ENCODE peak calls at places on chromosomes 7 and 10, in nine cellular contexts. One of them, this sample, is unnamed.

GRCh38 chr7:66315192-66315591 is 110.1 kb downstream of the TPST1 start:
- DNase-seq in activated T-cell treated with anti-CD3 and anti-CD28 coated beads, Interleukin-2, amount 50 U/mL, for 1 hour: no peak
- DNase-seq in M059J: no peak
- DNase-seq in Right ventricle myocardium inferior: no peak
- DNase-seq in endothelial cell: no peak
- DNase-seq in stimulated activated CD8-positive, alpha-beta memory T cell treated with anti-CD3 and anti-CD28 coated beads, Interleukin-15, amount 100 ng/mL, for 24 hours: no peak
- DNase-seq in neuronal stem cell: no peak
- DNase-seq in NCI-H2081 treated with DMSO at 0.1 percent for 48 hours: no peak
- DNase-seq in GM23338: peak
- DNase-seq in this sample: no peak

GRCh38 chr7:65477326-65477725 is 103.7 kb downstream of the ZNF92 start:
- DNase-seq in endothelial cell: peak
- DNase-seq in GM23338: peak
- DNase-seq in Right ventricle myocardium inferior: no peak
- DNase-seq in M059J: peak
- DNase-seq in NCI-H2081 treated with DMSO at 0.1 percent for 48 hours: peak
- DNase-seq in stimulated activated CD8-positive, alpha-beta memory T cell treated with anti-CD3 and anti-CD28 coated beads, Interleukin-15, amount 100 ng/mL, for 24 hours: no peak
- DNase-seq in neuronal stem cell: no peak
- DNase-seq in activated T-cell treated with anti-CD3 and anti-CD28 coated beads, Interleukin-2, amount 50 U/mL, for 1 hour: no peak
- DNase-seq in this sample: no peak

GRCh38 chr10:75870039-75870645 is 438.7 kb downstream of the LRMDA start:
- DNase-seq in neuronal stem cell: no peak
- DNase-seq in activated T-cell treated with anti-CD3 and anti-CD28 coated beads, Interleukin-2, amount 50 U/mL, for 1 hour: no peak
- DNase-seq in endothelial cell: no peak
- DNase-seq in stimulated activated CD8-positive, alpha-beta memory T cell treated with anti-CD3 and anti-CD28 coated beads, Interleukin-15, amount 100 ng/mL, for 24 hours: no peak
- DNase-seq in GM23338: no peak
- DNase-seq in M059J: no peak
- DNase-seq in Right ventricle myocardium inferior: no peak
- DNase-seq in NCI-H2081 treated with DMSO at 0.1 percent for 48 hours: no peak
- DNase-seq in this sample: no peak

GRCh38 chr10:97336942-97337719 is 2.6 kb upstream of the FRAT2 start:
- DNase-seq in activated T-cell treated with anti-CD3 and anti-CD28 coated beads, Interleukin-2, amount 50 U/mL, for 1 hour: no peak
- DNase-seq in NCI-H2081 treated with DMSO at 0.1 percent for 48 hours: no peak
- DNase-seq in Right ventricle myocardium inferior: no peak
- DNase-seq in neuronal stem cell: peak
- DNase-seq in GM23338: peak
- DNase-seq in M059J: peak
- DNase-seq in endothelial cell: no peak
- DNase-seq in stimulated activated CD8-positive, alpha-beta memory T cell treated with anti-CD3 and anti-CD28 coated beads, Interleukin-15, amount 100 ng/mL, for 24 hours: no peak
- DNase-seq in this sample: no peak

GRCh38 chr7:140917258-140917657 is 7.5 kb downstream of the BRAF start:
- DNase-seq in stimulated activated CD8-positive, alpha-beta memory T cell treated with anti-CD3 and anti-CD28 coated beads, Interleukin-15, amount 100 ng/mL, for 24 hours: no peak
- DNase-seq in Right ventricle myocardium inferior: no peak
- DNase-seq in NCI-H2081 treated with DMSO at 0.1 percent for 48 hours: no peak
- DNase-seq in endothelial cell: no peak
- DNase-seq in M059J: no peak
- DNase-seq in neuronal stem cell: no peak
- DNase-seq in GM23338: no peak
- DNase-seq in activated T-cell treated with anti-CD3 and anti-CD28 coated beads, Interleukin-2, amount 50 U/mL, for 1 hour: no peak
- DNase-seq in this sample: no peak

GRCh38 chr7:1721047-1721687 is 51.1 kb downstream of the ELFN1 start:
- DNase-seq in GM23338: no peak
- DNase-seq in stimulated activated CD8-positive, alpha-beta memory T cell treated with anti-CD3 and anti-CD28 coated beads, Interleukin-15, amount 100 ng/mL, for 24 hours: no peak
- DNase-seq in Right ventricle myocardium inferior: no peak
- DNase-seq in M059J: peak
- DNase-seq in NCI-H2081 treated with DMSO at 0.1 percent for 48 hours: no peak
- DNase-seq in endothelial cell: no peak
- DNase-seq in activated T-cell treated with anti-CD3 and anti-CD28 coated beads, Interleukin-2, amount 50 U/mL, for 1 hour: no peak
- DNase-seq in neuronal stem cell: no peak
- DNase-seq in this sample: no peak

GRCh38 chr10:79444243-79445119 is 943 bp downstream of the ZCCHC24 start:
- DNase-seq in M059J: peak
- DNase-seq in endothelial cell: peak
- DNase-seq in stimulated activated CD8-positive, alpha-beta memory T cell treated with anti-CD3 and anti-CD28 coated beads, Interleukin-15, amount 100 ng/mL, for 24 hours: no peak
- DNase-seq in GM23338: peak
- DNase-seq in Right ventricle myocardium inferior: peak
- DNase-seq in activated T-cell treated with anti-CD3 and anti-CD28 coated beads, Interleukin-2, amount 50 U/mL, for 1 hour: peak
- DNase-seq in neuronal stem cell: peak
- DNase-seq in NCI-H2081 treated with DMSO at 0.1 percent for 48 hours: no peak
- DNase-seq in this sample: peak

GRCh38 chr10:43043773-43044394 is 33.0 kb upstream of the RET start:
- DNase-seq in GM23338: no peak
- DNase-seq in NCI-H2081 treated with DMSO at 0.1 percent for 48 hours: no peak
- DNase-seq in M059J: no peak
- DNase-seq in activated T-cell treated with anti-CD3 and anti-CD28 coated beads, Interleukin-2, amount 50 U/mL, for 1 hour: no peak
- DNase-seq in endothelial cell: no peak
- DNase-seq in stimulated activated CD8-positive, alpha-beta memory T cell treated with anti-CD3 and anti-CD28 coated beads, Interleukin-15, amount 100 ng/mL, for 24 hours: no peak
- DNase-seq in neuronal stem cell: no peak
- DNase-seq in Right ventricle myocardium inferior: no peak
- DNase-seq in this sample: no peak

GRCh38 chr7:50359995-50360925 is 55.7 kb downstream of the IKZF1 start:
- DNase-seq in endothelial cell: no peak
- DNase-seq in NCI-H2081 treated with DMSO at 0.1 percent for 48 hours: no peak
- DNase-seq in M059J: peak
- DNase-seq in neuronal stem cell: no peak
- DNase-seq in stimulated activated CD8-positive, alpha-beta memory T cell treated with anti-CD3 and anti-CD28 coated beads, Interleukin-15, amount 100 ng/mL, for 24 hours: no peak
- DNase-seq in Right ventricle myocardium inferior: no peak
- DNase-seq in activated T-cell treated with anti-CD3 and anti-CD28 coated beads, Interleukin-2, amount 50 U/mL, for 1 hour: peak
- DNase-seq in GM23338: no peak
- DNase-seq in this sample: peak

This sample was measured in RPMI7951.